ENCODE peak calls at places on chromosomes 4 and X, in five cellular contexts. One of them, this sample, is unnamed.

GRCh38 chr4:90357117-90357710 is 230.0 kb downstream of the CCSER1 start:
- DNase-seq in PC-3: peak; percentile 58
- DNase-seq in GM23248: peak; percentile 67
- DNase-seq in OCI-LY7: peak; percentile 29
- DNase-seq in GM23338: peak; percentile 74
- DNase-seq in this sample: peak; percentile 58

GRCh38 chrX:109732319-109732779 is 708 bp downstream of the ACSL4 start:
- DNase-seq in PC-3: peak; percentile 56
- DNase-seq in GM23248: peak; percentile 61
- DNase-seq in OCI-LY7: peak; percentile 54
- DNase-seq in GM23338: peak; percentile 22
- DNase-seq in this sample: peak; percentile 8

GRCh38 chr4:101262683-101263082 is 84.6 kb downstream of the PPP3CA start:
- DNase-seq in PC-3: no peak
- DNase-seq in GM23248: no peak
- DNase-seq in OCI-LY7: no peak
- DNase-seq in GM23338: no peak
- DNase-seq in this sample: no peak

GRCh38 chr4:126851391-126851790 is 781.4 kb upstream of the INTU start:
- DNase-seq in PC-3: no peak
- DNase-seq in GM23248: peak; percentile 31
- DNase-seq in OCI-LY7: no peak
- DNase-seq in GM23338: no peak
- DNase-seq in this sample: no peak

GRCh38 chr4:41256740-41257256 is at the start of gene UCHL1:
- DNase-seq in PC-3: no peak
- DNase-seq in GM23248: peak; percentile 67
- DNase-seq in OCI-LY7: peak; percentile 96
- DNase-seq in GM23338: peak; percentile 98
- DNase-seq in this sample: peak; percentile 76

GRCh38 chrX:35842657-35843056 is 44.5 kb downstream of the MAGEB16 start:
- DNase-seq in PC-3: no peak
- DNase-seq in GM23248: no peak
- DNase-seq in OCI-LY7: no peak
- DNase-seq in GM23338: peak; percentile 1
- DNase-seq in this sample: no peak

GRCh38 chrX:2533424-2533823 is 32.6 kb upstream of the DHRSX start:
- DNase-seq in PC-3: no peak
- DNase-seq in GM23248: no peak
- DNase-seq in OCI-LY7: no peak
- DNase-seq in GM23338: no peak
- DNase-seq in this sample: no peak

GRCh38 chrX:15349046-15349445 is 13.7 kb upstream of the PIGA start:
- DNase-seq in PC-3: peak; percentile 83
- DNase-seq in GM23248: peak; percentile 70
- DNase-seq in OCI-LY7: peak; percentile 61
- DNase-seq in GM23338: peak; percentile 76
- DNase-seq in this sample: peak; percentile 89

GRCh38 chr4:73726000-73726399 is 14.4 kb upstream of the CXCL8 start:
- DNase-seq in PC-3: peak; percentile 99
- DNase-seq in GM23248: peak; percentile 92
- DNase-seq in OCI-LY7: no peak
- DNase-seq in GM23338: no peak
- DNase-seq in this sample: peak; percentile 48

GRCh38 chr4:105712766-105713165 is 4.2 kb downstream of the GSTCD start:
- DNase-seq in PC-3: peak; percentile 40
- DNase-seq in GM23248: peak; percentile 32
- DNase-seq in OCI-LY7: no peak
- DNase-seq in GM23338: no peak
- DNase-seq in this sample: no peak

GRCh38 chrX:124842205-124842604 is 477.5 kb upstream of the TEX13C start:
- DNase-seq in PC-3: no peak
- DNase-seq in GM23248: no peak
- DNase-seq in OCI-LY7: no peak
- DNase-seq in GM23338: peak; percentile 54
- DNase-seq in this sample: no peak

GRCh38 chr4:165464813-165465381 is 86.1 kb downstream of the CPE start:
- DNase-seq in PC-3: peak; percentile 51
- DNase-seq in GM23248: peak; percentile 72
- DNase-seq in OCI-LY7: peak; percentile 55
- DNase-seq in GM23338: peak; percentile 64
- DNase-seq in this sample: peak; percentile 64

GRCh38 chr4:6781113-6781512 is 1.4 kb upstream of the KIAA0232 start:
- DNase-seq in PC-3: no peak
- DNase-seq in GM23248: no peak
- DNase-seq in OCI-LY7: no peak
- DNase-seq in GM23338: no peak
- DNase-seq in this sample: no peak

GRCh38 chr4:24583451-24584174 is 741 bp downstream of the DHX15 start:
- DNase-seq in PC-3: peak; percentile 41
- DNase-seq in GM23248: peak; percentile 77
- DNase-seq in OCI-LY7: peak; percentile 73
- DNase-seq in GM23338: peak; percentile 71
- DNase-seq in this sample: peak; percentile 78

GRCh38 chr4:102562995-102563394 is 61.8 kb downstream of the NFKB1 start:
- DNase-seq in PC-3: no peak
- DNase-seq in GM23248: peak; percentile 62
- DNase-seq in OCI-LY7: no peak
- DNase-seq in GM23338: no peak
- DNase-seq in this sample: no peak

GRCh38 chrX:14913241-14913640 is 40.0 kb downstream of the MOSPD2 start:
- DNase-seq in PC-3: peak; percentile 3
- DNase-seq in GM23248: peak; percentile 36
- DNase-seq in OCI-LY7: no peak
- DNase-seq in GM23338: no peak
- DNase-seq in this sample: no peak

GRCh38 chrX:153216926-153217325 is 37.8 kb downstream of the MAGEA1 start:
- DNase-seq in PC-3: no peak
- DNase-seq in GM23248: no peak
- DNase-seq in OCI-LY7: no peak
- DNase-seq in GM23338: no peak
- DNase-seq in this sample: no peak

GRCh38 chr4:184787766-184788503 is 37.8 kb downstream of the ACSL1 start:
- DNase-seq in PC-3: no peak
- DNase-seq in GM23248: no peak
- DNase-seq in OCI-LY7: no peak
- DNase-seq in GM23338: no peak
- DNase-seq in this sample: no peak

GRCh38 chr4:55051532-55051931 is 73.9 kb downstream of the KDR start:
- DNase-seq in PC-3: no peak
- DNase-seq in GM23248: no peak
- DNase-seq in OCI-LY7: no peak
- DNase-seq in GM23338: no peak
- DNase-seq in this sample: no peak

GRCh38 chr4:138178566-138178965 is 63.6 kb downstream of the SLC7A11 start:
- DNase-seq in PC-3: peak; percentile 19
- DNase-seq in GM23248: peak; percentile 49
- DNase-seq in OCI-LY7: no peak
- DNase-seq in GM23338: no peak
- DNase-seq in this sample: no peak

GRCh38 chr4:138948918-138949317 is 66.7 kb upstream of the NOCT start:
- DNase-seq in PC-3: peak; percentile 49
- DNase-seq in GM23248: no peak
- DNase-seq in OCI-LY7: no peak
- DNase-seq in GM23338: no peak
- DNase-seq in this sample: no peak

GRCh38 chr4:77203380-77204197 is 46.6 kb downstream of the CCNG2 start:
- DNase-seq in PC-3: peak; percentile 79
- DNase-seq in GM23248: peak; percentile 92
- DNase-seq in OCI-LY7: peak; percentile 86
- DNase-seq in GM23338: peak; percentile 95
- DNase-seq in this sample: peak; percentile 89

GRCh38 chrX:43000121-43000520 is 222.2 kb upstream of the PPP1R2C start:
- DNase-seq in PC-3: no peak
- DNase-seq in GM23248: no peak
- DNase-seq in OCI-LY7: no peak
- DNase-seq in GM23338: no peak
- DNase-seq in this sample: no peak
- H3K4me3 ChIP-seq in PC-3: no peak overlapping the region
- H3K4me3 ChIP-seq in GM23248: no peak overlapping the region
- H3K4me3 ChIP-seq in OCI-LY7: no peak overlapping the region
- H3K4me3 ChIP-seq in GM23338: no peak overlapping the region
- H3K4me3 ChIP-seq in this sample: no peak overlapping the region

DNA sequence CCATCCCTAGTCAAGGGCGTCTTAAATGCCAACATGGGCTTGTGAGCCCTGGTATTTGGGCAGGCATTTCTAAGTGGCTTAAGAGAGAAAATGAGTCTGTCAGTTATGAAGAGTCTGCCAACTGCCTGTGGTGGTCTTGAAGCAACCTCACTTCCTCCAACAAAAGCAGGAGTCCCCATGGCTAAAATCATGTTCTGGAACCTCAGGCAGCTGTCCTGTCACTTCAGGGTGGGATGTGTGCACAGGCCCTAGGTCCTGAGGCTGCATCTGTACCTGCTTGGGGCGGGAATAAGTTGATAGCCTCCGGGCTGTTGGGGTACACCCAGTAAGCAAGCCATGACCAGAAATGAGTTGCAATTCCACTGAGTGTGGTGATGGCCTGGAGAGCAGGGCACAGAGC is 115.0 kb upstream of the SCML1 start:
- DNase-seq in PC-3: no peak
- DNase-seq in GM23248: no peak
- DNase-seq in OCI-LY7: no peak
- DNase-seq in GM23338: no peak
- DNase-seq in this sample: no peak
- TF ChIP-seq EZH2phosphoT487 in PC-3: no peak
- TF ChIP-seq EZH2phosphoT487 in GM23248: no peak
- TF ChIP-seq EZH2phosphoT487 in OCI-LY7: no peak
- TF ChIP-seq EZH2phosphoT487 in GM23338: no peak
- TF ChIP-seq EZH2phosphoT487 in this sample: no peak

GRCh38 chr4:128635939-128636551 is 173.5 kb upstream of the JADE1 start:
- DNase-seq in PC-3: no peak
- DNase-seq in GM23248: peak; percentile 3
- DNase-seq in OCI-LY7: no peak
- DNase-seq in GM23338: no peak
- DNase-seq in this sample: no peak
- H3K4me3 ChIP-seq in PC-3: no peak overlapping the region
- H3K4me3 ChIP-seq in GM23248: no peak overlapping the region
- H3K4me3 ChIP-seq in OCI-LY7: no peak overlapping the region
- H3K4me3 ChIP-seq in GM23338: no peak overlapping the region
- H3K4me3 ChIP-seq in this sample: no peak overlapping the region

GRCh38 chr4:121648518-121648917 is 48.3 kb downstream of the ANXA5 start:
- DNase-seq in PC-3: no peak
- DNase-seq in GM23248: peak; percentile 40
- DNase-seq in OCI-LY7: no peak
- DNase-seq in GM23338: peak; percentile 39
- DNase-seq in this sample: no peak
- TF ChIP-seq EZH2phosphoT487 in PC-3: no peak
- TF ChIP-seq EZH2phosphoT487 in GM23248: no peak
- TF ChIP-seq EZH2phosphoT487 in OCI-LY7: no peak
- TF ChIP-seq EZH2phosphoT487 in GM23338: no peak
- TF ChIP-seq EZH2phosphoT487 in this sample: no peak

DNA sequence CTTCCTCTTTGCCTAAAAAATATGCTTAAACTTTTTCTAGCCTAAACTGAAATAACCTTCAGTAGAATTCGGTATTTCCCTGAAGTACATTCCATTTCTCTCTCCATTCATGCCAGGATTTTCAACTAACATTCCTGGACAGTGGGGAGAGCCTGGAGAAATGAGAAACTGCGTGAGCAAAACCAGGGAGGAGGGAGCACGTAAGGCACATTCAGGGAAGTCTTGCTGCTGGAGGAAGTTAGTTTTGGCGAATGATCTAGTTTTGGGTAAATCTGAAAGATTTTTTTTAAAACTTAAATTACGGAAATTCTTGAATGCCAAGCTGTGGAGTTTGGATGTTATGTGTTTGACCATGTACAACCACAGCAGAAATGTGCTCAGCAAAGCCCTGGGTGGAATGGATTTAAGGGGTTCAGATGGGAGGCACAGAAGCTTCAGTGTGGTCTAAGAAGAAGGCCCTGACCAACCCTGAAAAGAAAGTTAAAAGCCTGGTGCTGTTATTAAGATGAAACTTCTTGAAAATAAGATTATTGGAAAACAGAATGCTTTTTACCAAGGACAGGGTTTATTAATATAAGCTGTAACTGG is 347.8 kb downstream of the ANK2 start:
- DNase-seq in PC-3: no peak
- DNase-seq in GM23248: peak; percentile 76
- DNase-seq in OCI-LY7: no peak
- DNase-seq in GM23338: no peak
- DNase-seq in this sample: peak; percentile 36
- H3K4me3 ChIP-seq in PC-3: no peak overlapping the region
- H3K4me3 ChIP-seq in GM23248: peak overlapping the region; percentile 9
- H3K4me3 ChIP-seq in OCI-LY7: no peak overlapping the region
- H3K4me3 ChIP-seq in GM23338: no peak overlapping the region
- H3K4me3 ChIP-seq in this sample: no peak overlapping the region

GRCh38 chr4:182799515-182800215 is 117.5 kb downstream of the DCTD start:
- DNase-seq in PC-3: no peak
- DNase-seq in GM23248: no peak
- DNase-seq in OCI-LY7: no peak
- DNase-seq in GM23338: no peak
- DNase-seq in this sample: no peak

GRCh38 chr4:182801626-182802025 is 115.6 kb downstream of the DCTD start:
- DNase-seq in PC-3: no peak
- DNase-seq in GM23248: no peak
- DNase-seq in OCI-LY7: no peak
- DNase-seq in GM23338: no peak
- DNase-seq in this sample: no peak

GRCh38 chr4:182800216-182800515 is 117.0 kb downstream of the DCTD start:
- DNase-seq in PC-3: no peak
- DNase-seq in GM23248: no peak
- DNase-seq in OCI-LY7: no peak
- DNase-seq in GM23338: no peak
- DNase-seq in this sample: no peak

DNA sequence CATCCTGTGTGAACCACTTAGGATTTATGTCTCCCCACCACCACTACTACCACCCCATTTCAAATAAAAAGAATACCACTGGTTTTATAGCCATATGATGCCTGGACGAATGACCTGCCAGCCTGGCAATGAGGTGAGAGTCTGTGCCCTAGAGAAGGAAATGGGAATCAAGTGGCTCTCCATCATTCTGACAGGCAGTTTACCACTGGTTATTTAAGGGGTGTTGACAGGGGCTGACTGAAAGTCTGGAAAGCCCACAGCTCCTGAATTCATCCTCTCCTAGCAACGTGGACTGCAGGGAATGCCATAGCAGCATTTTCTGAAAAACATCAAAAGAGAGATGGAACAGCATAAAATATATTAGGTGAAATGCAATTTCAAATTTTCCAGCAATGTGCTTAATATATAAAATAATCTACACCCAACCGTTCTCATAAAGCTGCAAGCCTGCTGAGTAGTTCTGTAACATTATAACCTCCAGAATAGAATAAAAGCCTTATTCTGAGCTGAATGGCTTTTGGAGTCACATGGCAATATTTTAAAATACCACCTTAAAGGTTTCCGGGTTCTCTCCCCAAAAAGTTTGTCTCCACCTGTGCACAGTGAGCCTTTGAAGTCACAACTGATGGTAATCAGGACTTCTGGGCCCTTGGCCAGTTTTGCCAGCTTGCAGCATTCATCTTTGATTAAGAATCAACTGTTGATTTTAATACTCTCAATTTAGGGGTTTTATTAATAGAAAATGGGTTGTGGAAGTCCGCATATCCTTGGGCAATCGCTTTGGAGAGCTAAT is 121.5 kb downstream of the DCTD start:
- DNase-seq in PC-3: no peak
- DNase-seq in GM23248: no peak
- DNase-seq in OCI-LY7: no peak
- DNase-seq in GM23338: no peak
- DNase-seq in this sample: no peak
- TF ChIP-seq EZH2phosphoT487 in PC-3: no peak
- TF ChIP-seq EZH2phosphoT487 in GM23248: no peak
- TF ChIP-seq EZH2phosphoT487 in OCI-LY7: no peak
- TF ChIP-seq EZH2phosphoT487 in GM23338: no peak
- TF ChIP-seq EZH2phosphoT487 in this sample: no peak

This sample was measured in hepatocyte.